ENCODE peak calls at places on chromosomes 3 and 15, in six cellular contexts. X is colonic mucosa; H is CD8-positive, alpha-beta memory T cell; A is GM03348; G is D341Med; N is EH. F is an unnamed sample.

GRCh38 chr3:148466143-148466542 is 231.6 kb upstream of the AGTR1 start:
- DNase-seq in X (no peak), H (no peak), A (peak; percentile 11), G (no peak), N (peak; percentile 63), F (peak; percentile 33)

GRCh38 chr15:36911322-36911944 is 188.9 kb downstream of the MEIS2 start:
- DNase-seq in X (no peak), H (no peak), A (peak; percentile 24), G (no peak), N (peak; percentile 32), F (no peak)

GRCh38 chr3:58143417-58144055 is 67.2 kb downstream of the DNASE1L3 start:
- DNase-seq in X (no peak), H (no peak), A (no peak), G (no peak), N (no peak), F (no peak)

GRCh38 chr3:4504340-4505261 is 11.5 kb downstream of the ITPR1 start:
- DNase-seq in X (peak; percentile 83), H (peak; percentile 22), A (no peak), G (no peak), N (peak; percentile 1), F (no peak)

GRCh38 chr3:54517424-54517823 is 395.1 kb downstream of the CACNA2D3 start:
- DNase-seq in X (no peak), H (no peak), A (no peak), G (no peak), N (no peak), F (no peak)

GRCh38 chr3:106825962-106826605 is 551.2 kb upstream of the CCDC54 start:
- DNase-seq in X (no peak), H (no peak), A (peak; percentile 58), G (no peak), N (peak; percentile 88), F (no peak)

GRCh38 chr3:37492977-37493471 is 318.6 kb upstream of the LRRFIP2 start:
- DNase-seq in X (no peak), H (no peak), A (peak; percentile 66), G (no peak), N (peak; percentile 46), F (no peak)

GRCh38 chr3:16365454-16366128 is 100.6 kb downstream of the OXNAD1 start:
- DNase-seq in X (no peak), H (no peak), A (no peak), G (no peak), N (no peak), F (no peak)

GRCh38 chr3:9878700-9879099 is 1.4 kb downstream of the CIDEC start:
- DNase-seq in X (peak; percentile 55), H (no peak), A (no peak), G (no peak), N (no peak), F (no peak)

GRCh38 chr3:187006884-187007630 is 76.7 kb downstream of the ST6GAL1 start:
- DNase-seq in X (no peak), H (no peak), A (no peak), G (no peak), N (peak; percentile 15), F (no peak)

GRCh38 chr3:105170423-105170822 is 196.3 kb upstream of the ALCAM start:
- DNase-seq in X (no peak), H (no peak), A (no peak), G (no peak), N (peak; percentile 3), F (no peak)

GRCh38 chr15:72319360-72319984 is 485 bp downstream of the CELF6 start:
- DNase-seq in X (peak; percentile 60), H (peak; percentile 43), A (peak; percentile 91), G (no peak), N (peak; percentile 69), F (peak; percentile 59)

GRCh38 chr3:139654637-139655365 is 23.0 kb downstream of the NMNAT3 start:
- DNase-seq in X (no peak), H (no peak), A (no peak), G (no peak), N (no peak), F (no peak)

GRCh38 chr3:67357610-67358458 is 296.6 kb downstream of the SUCLG2 start:
- DNase-seq in X (no peak), H (no peak), A (peak; percentile 48), G (peak; percentile 81), N (peak; percentile 41), F (no peak)

GRCh38 chr3:108437439-108437838 is 73.0 kb downstream of the MYH15 start:
- DNase-seq in X (peak; percentile 85), H (no peak), A (no peak), G (no peak), N (no peak), F (no peak)

GRCh38 chr3:186990282-186990681 is 60.0 kb downstream of the ST6GAL1 start:
- DNase-seq in X (no peak), H (no peak), A (no peak), G (no peak), N (no peak), F (no peak)

GRCh38 chr3:175777495-175777894 is 918.4 kb downstream of the NAALADL2 start:
- DNase-seq in X (peak; percentile 29), H (no peak), A (peak; percentile 12), G (no peak), N (peak; percentile 84), F (no peak)

GRCh38 chr3:51391566-51392300 is 648 bp downstream of the RBM15B start:
- DNase-seq in X (no peak), H (peak; percentile 30), A (peak; percentile 53), G (peak; percentile 73), N (peak; percentile 52), F (peak; percentile 39)

GRCh38 chr3:55879901-55880331 is 392.8 kb upstream of the WNT5A start:
- DNase-seq in X (no peak), H (no peak), A (no peak), G (no peak), N (peak; percentile 48), F (no peak)

GRCh38 chr3:170679190-170679589 is 93.3 kb upstream of the SLC7A14 start:
- DNase-seq in X (no peak), H (no peak), A (no peak), G (no peak), N (peak; percentile 14), F (no peak)

GRCh38 chr15:68488290-68488689 is 56.3 kb upstream of the ITGA11 start:
- DNase-seq in X (no peak), H (no peak), A (no peak), G (no peak), N (no peak), F (no peak)

GRCh38 chr3:132256984-132257383 is 60.2 kb upstream of the ACP3 start:
- DNase-seq in X (peak; percentile 35), H (no peak), A (peak; percentile 9), G (peak; percentile 31), N (peak; percentile 43), F (no peak)